ENCODE peak calls at places on chromosomes 12 and 14, in four cellular contexts. V, T, E and J are unnamed samples.

GRCh38 chr12:26271889-26272492 is 76.6 kb downstream of the SSPN start:
- DNase-seq in V (peak; percentile 64), T (peak; percentile 58), E (peak; percentile 42), J (peak; percentile 76)

GRCh38 chr12:5377997-5378596 is 53.8 kb upstream of the NTF3 start:
- DNase-seq in V (no peak), T (peak; percentile 64), E (no peak), J (no peak)

GRCh38 chr12:51972424-51972812 is 20.9 kb downstream of the ACVR1B start:
- DNase-seq in V (no peak), T (no peak), E (no peak), J (no peak)

GRCh38 chr14:105021656-105022275 is 883 bp upstream of the CDCA4 start:
- DNase-seq in V (peak; percentile 48), T (peak; percentile 56), E (peak; percentile 43), J (no peak)

GRCh38 chr12:75439048-75439447 is 41.5 kb upstream of the GLIPR1 start:
- DNase-seq in V (no peak), T (no peak), E (no peak), J (no peak)

GRCh38 chr12:95546491-95546813 is 4.8 kb downstream of the USP44 start:
- DNase-seq in V (no peak), T (no peak), E (no peak), J (no peak)

GRCh38 chr14:75875958-75876357 is 105.8 kb downstream of the TGFB3 start:
- DNase-seq in V (no peak), T (no peak), E (no peak), J (no peak)

GRCh38 chr12:89414851-89415250 is 62.5 kb upstream of the DUSP6 start:
- DNase-seq in V (no peak), T (no peak), E (no peak), J (no peak)

GRCh38 chr12:11877102-11877826 is 193.5 kb upstream of the BCL2L14 start:
- DNase-seq in V (no peak), T (no peak), E (no peak), J (no peak)

GRCh38 chr12:54602661-54603060 is 14.2 kb upstream of the PPP1R1A start:
- DNase-seq in V (no peak), T (no peak), E (no peak), J (no peak)

GRCh38 chr14:95609398-95609990 is 74.6 kb downstream of the GLRX5 start:
- DNase-seq in V (peak; percentile 40), T (peak; percentile 38), E (no peak), J (no peak)

GRCh38 chr12:31702047-31702446 is 26.8 kb downstream of the AMN1 start:
- DNase-seq in V (no peak), T (peak; percentile 28), E (no peak), J (no peak)

GRCh38 chr14:55347040-55347439 is 64.6 kb downstream of the ATG14 start:
- DNase-seq in V (no peak), T (no peak), E (no peak), J (no peak)

GRCh38 chr12:28327722-28328121 is 137.5 kb downstream of the CCDC91 start:
- DNase-seq in V (no peak), T (no peak), E (no peak), J (no peak)

GRCh38 chr12:30599631-30600030 is 96.0 kb downstream of the IPO8 start:
- DNase-seq in V (no peak), T (no peak), E (no peak), J (no peak)

GRCh38 chr14:25308244-25308643 is 258.3 kb upstream of the STXBP6 start:
- DNase-seq in V (no peak), T (peak; percentile 4), E (no peak), J (no peak)

GRCh38 chr12:6891637-6892036 is 13.0 kb upstream of the LRRC23 start:
- DNase-seq in V (no peak), T (no peak), E (no peak), J (no peak)

GRCh38 chr12:51887476-51888315 is at the start of gene ANKRD33:
- DNase-seq in V (no peak), T (peak; percentile 30), E (no peak), J (peak; percentile 72)

GRCh38 chr12:55019784-55020183 is at the start of gene NEUROD4:
- DNase-seq in V (no peak), T (peak; percentile 5), E (peak; percentile 60), J (peak; percentile 54)

GRCh38 chr14:44912041-44912869 is 49.5 kb downstream of the KLHL28 start:
- DNase-seq in V (no peak), T (no peak), E (no peak), J (no peak)

GRCh38 chr14:60848066-60848465 is 113.5 kb downstream of the MNAT1 start:
- DNase-seq in V (no peak), T (no peak), E (no peak), J (no peak)

DNA sequence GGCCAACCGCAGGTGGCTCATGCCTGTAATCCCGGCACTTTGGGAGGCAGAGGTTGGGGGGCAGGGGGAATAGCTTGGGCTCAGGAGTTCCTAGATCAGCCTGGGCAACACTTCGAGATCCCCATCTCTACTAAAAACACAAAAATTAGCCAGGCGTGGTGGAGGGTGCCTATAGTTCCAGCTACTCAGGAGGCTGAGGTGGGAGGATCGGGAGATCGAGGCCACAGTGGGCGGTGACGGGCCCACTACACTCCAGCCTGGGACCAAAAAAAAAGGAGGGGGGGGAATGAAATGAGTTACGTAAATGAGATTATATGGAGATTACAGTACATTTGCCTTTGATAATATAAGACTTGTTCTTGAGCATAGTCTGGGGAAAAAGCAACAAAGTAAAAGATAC is 1.1 kb downstream of the RPAP3 start:
- DNase-seq in V (no peak), T (no peak), E (no peak), J (no peak)
- H3K4me3 ChIP-seq in V (peak overlapping the region; percentile 81), T (no peak overlapping the region), E (no peak overlapping the region), J (peak overlapping the region; percentile 87)

GRCh38 chr12:123491056-123491455 is 33.1 kb downstream of the SNRNP35 start:
- DNase-seq in V (no peak), T (no peak), E (no peak), J (no peak)

GRCh38 chr12:123492290-123492689 is 34.4 kb downstream of the SNRNP35 start:
- DNase-seq in V (no peak), T (no peak), E (no peak), J (peak; percentile 36)

GRCh38 chr12:123490089-123490488 is 32.1 kb downstream of the SNRNP35 start:
- DNase-seq in V (no peak), T (no peak), E (no peak), J (no peak)

GRCh38 chr12:123489580-123489979 is 31.6 kb downstream of the SNRNP35 start:
- DNase-seq in V (no peak), T (no peak), E (no peak), J (no peak)

DNA sequence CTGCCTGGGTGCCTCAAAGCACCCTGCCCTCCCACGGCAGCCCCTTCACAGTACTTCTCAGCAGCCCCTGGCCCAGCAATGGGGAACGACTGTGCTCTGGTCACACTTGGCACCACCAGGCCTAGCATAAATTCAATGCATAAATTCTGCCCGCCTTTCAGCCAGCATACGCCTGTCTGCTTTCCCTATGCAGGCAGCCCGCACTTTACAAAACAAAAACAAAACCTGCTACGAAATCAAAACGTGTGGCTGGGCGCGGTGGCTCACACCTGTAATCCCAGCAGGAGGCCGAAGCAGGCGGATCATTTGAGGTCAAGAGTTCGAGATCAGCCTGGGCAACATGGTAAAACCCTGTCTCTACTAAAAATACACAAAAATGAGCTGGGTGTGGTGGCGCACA is 33.5 kb downstream of the SNRNP35 start:
- DNase-seq in V (no peak), T (no peak), E (no peak), J (no peak)
- H3K27ac ChIP-seq in V (no peak overlapping the region), T (no peak overlapping the region), E (no peak overlapping the region), J (peak overlapping the region; percentile 88)

GRCh38 chr12:121668750-121669524 is 517 bp downstream of the MORN3 start:
- DNase-seq in V (no peak), T (no peak), E (no peak), J (peak; percentile 36)

GRCh38 chr12:121669525-121669908 is at the start of gene MORN3:
- DNase-seq in V (no peak), T (no peak), E (no peak), J (no peak)

GRCh38 chr12:121676190-121676589 is 6.7 kb upstream of the MORN3 start:
- DNase-seq in V (no peak), T (no peak), E (no peak), J (no peak)

GRCh38 chr12:121678305-121678704 is 8.9 kb upstream of the MORN3 start:
- DNase-seq in V (no peak), T (no peak), E (no peak), J (no peak)

DNA sequence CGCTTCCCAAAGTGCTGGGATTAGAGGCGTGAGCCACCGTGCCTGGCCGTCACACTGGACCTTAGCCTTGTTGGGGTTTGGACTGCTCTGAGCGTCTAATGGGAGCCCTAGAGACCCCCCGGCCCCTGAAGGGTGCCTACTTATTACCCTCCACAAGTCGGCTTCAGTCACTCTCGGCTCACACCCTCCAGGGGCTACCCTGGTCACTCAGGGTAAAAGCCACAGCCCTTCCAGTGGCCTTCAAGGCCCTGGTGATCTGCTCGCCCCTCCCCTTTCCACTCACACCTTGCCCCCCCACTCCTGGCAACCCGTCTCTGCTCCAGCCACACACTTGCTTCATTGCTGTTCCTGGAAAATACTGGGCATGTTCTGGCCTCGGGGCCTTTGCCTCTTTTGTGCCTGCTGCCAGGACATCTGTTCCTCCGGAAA is 3.6 kb upstream of the MORN3 start:
- DNase-seq in V (no peak), T (peak; percentile 20), E (peak; percentile 33), J (peak; percentile 41)
- H3K4me3 ChIP-seq in V (no peak overlapping the region), T (no peak overlapping the region), E (no peak overlapping the region), J (peak overlapping the region; percentile 61)

GRCh38 chr14:65040666-65041433 is 54.2 kb downstream of the FNTB start:
- DNase-seq in V (no peak), T (no peak), E (no peak), J (no peak)
- H3K27ac ChIP-seq in V (no peak overlapping the region), T (no peak overlapping the region), E (no peak overlapping the region), J (no peak overlapping the region)

GRCh38 chr12:108598553-108599250 is 818 bp upstream of the TMEM119 start:
- DNase-seq in V (no peak), T (no peak), E (no peak), J (no peak)

GRCh38 chr12:108596854-108597558 is 878 bp downstream of the TMEM119 start:
- DNase-seq in V (no peak), T (no peak), E (no peak), J (no peak)

GRCh38 chr12:108595711-108596647 is 1.9 kb downstream of the TMEM119 start:
- DNase-seq in V (no peak), T (no peak), E (no peak), J (no peak)

GRCh38 chr12:108599541-108599940 is 1.7 kb upstream of the TMEM119 start:
- DNase-seq in V (no peak), T (no peak), E (no peak), J (no peak)

DNA sequence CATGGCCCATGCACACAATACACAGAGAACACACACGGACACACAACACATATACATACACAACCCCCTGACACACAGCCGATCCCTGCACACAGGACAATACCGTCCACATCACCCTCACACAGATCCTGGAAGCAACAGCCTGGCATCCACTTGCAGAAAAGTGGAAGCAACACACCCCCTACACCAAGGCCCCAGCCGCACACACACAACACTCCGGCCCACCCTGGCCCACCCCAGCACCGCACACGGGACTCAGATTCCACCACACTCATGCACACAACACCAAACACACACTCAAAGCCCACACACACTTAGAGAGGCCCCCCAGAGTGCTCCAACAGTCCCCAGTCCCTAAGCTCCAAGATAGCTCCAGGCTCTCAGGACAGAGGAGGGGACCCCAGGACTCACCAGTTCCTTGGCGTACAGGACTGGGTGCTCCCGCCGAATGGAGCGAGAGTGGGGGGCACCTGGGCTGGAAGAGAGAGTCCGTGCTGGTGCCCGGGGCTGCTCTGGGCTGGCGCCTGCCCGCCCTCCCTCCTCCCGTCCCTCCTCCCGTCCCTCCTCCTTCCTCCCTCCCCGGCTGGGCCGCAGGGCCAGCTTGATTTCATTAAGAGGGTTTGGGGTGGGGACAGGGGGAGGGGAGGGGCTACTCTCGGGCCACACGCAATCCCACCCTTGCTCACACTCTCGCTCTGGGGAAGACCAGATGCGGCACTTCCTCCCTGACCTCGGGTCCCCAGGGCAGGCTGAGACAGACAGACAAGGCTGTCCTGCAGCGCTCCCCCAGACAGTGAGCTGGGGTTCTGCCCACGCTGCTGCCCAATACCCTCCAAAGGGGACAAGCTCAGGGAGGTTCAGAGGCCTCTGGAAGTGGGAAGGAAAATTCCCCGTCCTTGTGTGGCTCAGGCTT is at the start of gene TMEM119:
- DNase-seq in V (no peak), T (no peak), E (peak; percentile 35), J (peak; percentile 41)
- H3K4me3 ChIP-seq in V (peak within 1 kb of the TSS; percentile 8), T (no peak within 1 kb of the TSS), E (peak within 1 kb of the TSS; percentile 18), J (peak within 1 kb of the TSS; percentile 25)